ENCODE peak calls at places on chromosomes 11 and 22, in ten cellular contexts. One of them, this sample, is unnamed.

GRCh38 chr11:9527481-9528140 is 45.9 kb upstream of the WEE1 start:
- DNase-seq in RKO: no peak
- DNase-seq in H4: no peak
- DNase-seq in endodermal cell: no peak
- DNase-seq in DMS79 treated with DMSO at 0.1 percent for 48 hours: no peak
- DNase-seq in IMR-90: peak
- DNase-seq in AG10803: peak
- DNase-seq in NAMALWA: no peak
- DNase-seq in NCI-H1092: no peak
- DNase-seq in bronchial epithelial cell: peak
- DNase-seq in this sample: no peak

GRCh38 chr22:37121887-37122591 is 12.5 kb upstream of the TMPRSS6 start:
- DNase-seq in RKO: peak
- DNase-seq in H4: peak
- DNase-seq in endodermal cell: peak
- DNase-seq in DMS79 treated with DMSO at 0.1 percent for 48 hours: no peak
- DNase-seq in IMR-90: peak
- DNase-seq in AG10803: peak
- DNase-seq in NAMALWA: peak
- DNase-seq in NCI-H1092: no peak
- DNase-seq in bronchial epithelial cell: peak
- DNase-seq in this sample: no peak

GRCh38 chr22:34966980-34967379 is 99.0 kb upstream of the ISX start:
- DNase-seq in RKO: peak
- DNase-seq in H4: peak
- DNase-seq in endodermal cell: peak
- DNase-seq in DMS79 treated with DMSO at 0.1 percent for 48 hours: no peak
- DNase-seq in IMR-90: no peak
- DNase-seq in AG10803: peak
- DNase-seq in NAMALWA: no peak
- DNase-seq in NCI-H1092: no peak
- DNase-seq in bronchial epithelial cell: peak
- DNase-seq in this sample: no peak

GRCh38 chr22:19103881-19104821 is 18.1 kb downstream of the DGCR2 start:
- DNase-seq in RKO: no peak
- DNase-seq in H4: no peak
- DNase-seq in endodermal cell: no peak
- DNase-seq in DMS79 treated with DMSO at 0.1 percent for 48 hours: peak
- DNase-seq in IMR-90: peak
- DNase-seq in AG10803: peak
- DNase-seq in NAMALWA: no peak
- DNase-seq in NCI-H1092: no peak
- DNase-seq in bronchial epithelial cell: peak
- DNase-seq in this sample: no peak

GRCh38 chr11:112478806-112479205 is 218.1 kb upstream of the PLET1 start:
- DNase-seq in RKO: no peak
- DNase-seq in H4: no peak
- DNase-seq in endodermal cell: peak
- DNase-seq in DMS79 treated with DMSO at 0.1 percent for 48 hours: no peak
- DNase-seq in IMR-90: no peak
- DNase-seq in AG10803: no peak
- DNase-seq in NAMALWA: no peak
- DNase-seq in NCI-H1092: no peak
- DNase-seq in bronchial epithelial cell: peak
- DNase-seq in this sample: no peak

GRCh38 chr11:78313898-78314297 is 103.7 kb downstream of the GAB2 start:
- DNase-seq in RKO: no peak
- DNase-seq in H4: no peak
- DNase-seq in endodermal cell: no peak
- DNase-seq in DMS79 treated with DMSO at 0.1 percent for 48 hours: no peak
- DNase-seq in IMR-90: peak
- DNase-seq in AG10803: no peak
- DNase-seq in NAMALWA: no peak
- DNase-seq in NCI-H1092: no peak
- DNase-seq in bronchial epithelial cell: peak
- DNase-seq in this sample: no peak

GRCh38 chr11:26204110-26204509 is 127.8 kb upstream of the ANO3 start:
- DNase-seq in RKO: no peak
- DNase-seq in H4: no peak
- DNase-seq in endodermal cell: no peak
- DNase-seq in DMS79 treated with DMSO at 0.1 percent for 48 hours: peak
- DNase-seq in IMR-90: no peak
- DNase-seq in AG10803: no peak
- DNase-seq in NAMALWA: no peak
- DNase-seq in NCI-H1092: no peak
- DNase-seq in bronchial epithelial cell: no peak
- DNase-seq in this sample: no peak

GRCh38 chr11:111063711-111064110 is 181.8 kb upstream of the POU2AF2 start:
- DNase-seq in RKO: no peak
- DNase-seq in H4: no peak
- DNase-seq in endodermal cell: no peak
- DNase-seq in DMS79 treated with DMSO at 0.1 percent for 48 hours: peak
- DNase-seq in IMR-90: peak
- DNase-seq in AG10803: no peak
- DNase-seq in NAMALWA: no peak
- DNase-seq in NCI-H1092: no peak
- DNase-seq in bronchial epithelial cell: peak
- DNase-seq in this sample: no peak

GRCh38 chr11:14059491-14059890 is 97.0 kb downstream of the SPON1 start:
- DNase-seq in RKO: no peak
- DNase-seq in H4: no peak
- DNase-seq in endodermal cell: no peak
- DNase-seq in DMS79 treated with DMSO at 0.1 percent for 48 hours: no peak
- DNase-seq in IMR-90: no peak
- DNase-seq in AG10803: no peak
- DNase-seq in NAMALWA: no peak
- DNase-seq in NCI-H1092: no peak
- DNase-seq in bronchial epithelial cell: no peak
- DNase-seq in this sample: no peak

GRCh38 chr11:45104006-45104789 is 42.2 kb upstream of the PRDM11 start:
- DNase-seq in RKO: no peak
- DNase-seq in H4: no peak
- DNase-seq in endodermal cell: no peak
- DNase-seq in DMS79 treated with DMSO at 0.1 percent for 48 hours: no peak
- DNase-seq in IMR-90: no peak
- DNase-seq in AG10803: no peak
- DNase-seq in NAMALWA: no peak
- DNase-seq in NCI-H1092: no peak
- DNase-seq in bronchial epithelial cell: no peak
- DNase-seq in this sample: no peak

GRCh38 chr22:26656896-26657851 is at the start of gene MIAT:
- DNase-seq in RKO: no peak
- DNase-seq in H4: no peak
- DNase-seq in endodermal cell: peak
- DNase-seq in DMS79 treated with DMSO at 0.1 percent for 48 hours: no peak
- DNase-seq in IMR-90: peak
- DNase-seq in AG10803: no peak
- DNase-seq in NAMALWA: no peak
- DNase-seq in NCI-H1092: peak
- DNase-seq in bronchial epithelial cell: no peak
- DNase-seq in this sample: no peak

This sample was measured in cortex of kidney.